ENCODE peak calls at places on chromosomes 11 and 22, in eight cellular contexts. O is upper lobe of left lung, B is heart left ventricle, C is cardiac muscle cell, I is GM13977, Z is fibroblast of lung, H is heart right ventricle, X is neural progenitor cell. P is an unnamed sample.

GRCh38 chr11:19768197-19768596 is 55.6 kb downstream of the NAV2 start:
- DNase-seq in Z (no peak), H (no peak), O (no peak), X (no peak), C (no peak), B (no peak), I (no peak), P (no peak)

GRCh38 chr11:31804439-31805036 is 6.6 kb downstream of the PAX6 start:
- DNase-seq in H (no peak), B (no peak), Z (peak), X (peak), C (no peak), O (peak), I (peak), P (peak)

GRCh38 chr11:86523738-86524602 is 148.4 kb downstream of the ME3 start:
- DNase-seq in I (no peak), X (no peak), O (no peak), H (no peak), B (no peak), C (no peak), Z (peak), P (no peak)

GRCh38 chr11:94803491-94803890 is 35.3 kb downstream of the AMOTL1 start:
- DNase-seq in B (no peak), H (no peak), O (no peak), Z (peak), X (no peak), I (no peak), C (no peak), P (no peak)

GRCh38 chr11:22415481-22415880 is 77.3 kb downstream of the SLC17A6 start:
- DNase-seq in I (no peak), O (no peak), Z (peak), X (no peak), H (no peak), C (no peak), B (no peak), P (no peak)

GRCh38 chr11:12157241-12157661 is 46.9 kb downstream of the MICAL2 start:
- DNase-seq in X (no peak), H (no peak), O (no peak), C (no peak), I (no peak), B (no peak), Z (peak), P (no peak)

GRCh38 chr22:30206964-30207363 is 39.6 kb downstream of the LIF start:
- DNase-seq in O (peak), B (no peak), X (peak), Z (peak), I (peak), C (peak), H (no peak), P (peak)

GRCh38 chr22:17596226-17596625 is 32.3 kb downstream of the ATP6V1E1 start:
- DNase-seq in H (no peak), Z (no peak), X (no peak), B (no peak), I (no peak), O (no peak), C (no peak), P (no peak)

GRCh38 chr22:32823024-32823730 is 21.7 kb downstream of the TIMP3 start:
- DNase-seq in I (peak), H (no peak), B (no peak), X (peak), Z (peak), O (no peak), C (peak), P (peak)

GRCh38 chr11:6932150-6932549 is 5.9 kb downstream of the ZNF215 start:
- DNase-seq in X (no peak), O (no peak), Z (no peak), B (no peak), H (no peak), C (no peak), I (no peak), P (no peak)

GRCh38 chr11:2302280-2302843 is 549 bp downstream of the TSPAN32 start:
- DNase-seq in B (no peak), X (no peak), H (no peak), Z (no peak), I (no peak), C (no peak), O (peak), P (no peak)

GRCh38 chr11:134124660-134125451 is 56.0 kb downstream of the JAM3 start:
- DNase-seq in Z (peak), B (peak), X (peak), O (peak), I (no peak), C (peak), H (peak), P (no peak)

GRCh38 chr11:21965221-21965620 is 227.7 kb upstream of the ANO5 start:
- DNase-seq in O (no peak), B (no peak), C (no peak), I (no peak), X (no peak), Z (no peak), H (no peak), P (no peak)

DNA sequence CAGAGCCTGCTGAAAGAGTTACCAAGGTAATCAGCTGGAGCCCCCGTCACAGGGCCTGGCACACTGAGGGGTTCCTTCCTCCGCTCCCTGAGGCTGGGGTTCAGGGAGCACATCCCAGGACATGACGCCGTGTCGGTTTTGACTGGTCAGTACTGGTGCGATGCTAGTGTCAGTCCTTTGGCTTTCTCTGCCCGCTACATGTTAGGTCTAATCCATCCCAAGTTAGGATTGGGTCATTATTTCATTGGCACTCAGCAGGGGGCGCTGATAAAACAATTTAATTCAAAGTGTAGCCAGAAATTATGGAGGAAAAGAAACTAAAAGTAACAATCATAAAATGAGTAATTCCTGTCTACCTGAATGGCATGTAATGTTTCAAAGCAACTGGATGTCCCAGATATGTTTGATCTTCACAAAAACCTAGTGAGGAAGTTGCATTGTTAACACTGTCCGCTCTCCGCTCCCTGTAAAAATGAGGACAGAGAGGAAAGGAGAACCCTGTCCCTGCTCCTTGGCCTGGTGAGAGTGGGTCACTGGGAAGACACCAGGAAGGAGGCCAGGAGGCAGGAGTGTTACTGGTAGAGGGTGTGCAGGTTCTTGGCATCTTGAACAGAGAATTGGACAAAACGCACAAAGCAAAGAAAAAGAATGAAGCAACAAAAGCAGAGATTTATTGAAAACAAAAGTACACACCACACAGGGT is 27.1 kb downstream of the TSKU start:
- DNase-seq in B (no peak), I (peak), C (no peak), H (peak), O (no peak), X (no peak), Z (no peak), P (peak)
- TF ChIP-seq CTCF in B (peak), I (peak), C (peak), H (peak), O (peak), X (peak), Z (peak), P (peak)

DNA sequence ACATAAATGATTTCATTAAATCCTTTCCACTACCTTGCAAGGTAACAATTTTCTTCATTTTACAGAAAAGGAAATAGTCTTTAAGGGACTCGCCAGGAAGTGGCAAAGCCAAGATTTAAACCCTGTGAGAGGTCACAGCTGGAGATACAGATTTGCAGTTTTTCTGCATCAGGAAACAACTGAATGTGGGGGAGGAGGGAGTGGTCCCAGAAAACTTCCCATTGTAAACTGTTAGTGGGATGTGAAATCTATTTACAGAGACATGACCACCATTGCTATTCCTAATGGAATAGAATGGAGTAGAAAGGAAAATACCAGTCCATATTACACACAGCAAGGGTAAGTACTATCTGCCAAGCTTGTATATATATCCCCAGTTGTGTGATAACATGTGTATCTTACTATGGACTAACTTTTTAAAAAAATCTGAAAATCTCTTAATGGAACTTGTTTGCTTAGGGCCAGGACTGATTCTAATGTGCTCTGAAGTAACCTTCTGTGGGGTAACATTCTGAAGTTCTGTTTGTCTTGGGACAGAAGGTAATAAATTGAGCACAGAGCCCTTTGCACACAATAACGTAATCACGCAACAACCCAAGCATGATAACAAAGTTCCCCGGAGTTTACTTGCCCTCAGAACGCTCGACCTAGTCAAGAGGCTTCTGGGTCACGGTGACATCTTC is 10.9 kb upstream of the TSKU start:
- DNase-seq in X (no peak), Z (no peak), H (no peak), B (no peak), I (no peak), C (no peak), O (no peak), P (no peak)
- TF ChIP-seq CTCF in X (no peak), Z (no peak), H (no peak), B (no peak), I (no peak), C (no peak), O (no peak), P (no peak)

GRCh38 chr11:28528217-28528616 is 420.0 kb downstream of the METTL15 start:
- DNase-seq in I (no peak), O (no peak), Z (no peak), H (no peak), X (no peak), B (no peak), C (no peak), P (no peak)

GRCh38 chr11:28529046-28529445 is 420.9 kb downstream of the METTL15 start:
- DNase-seq in C (peak), X (no peak), O (no peak), I (no peak), B (no peak), Z (peak), H (no peak), P (no peak)

GRCh38 chr11:28525636-28526405 is 417.6 kb downstream of the METTL15 start:
- DNase-seq in C (no peak), I (no peak), Z (no peak), O (peak), X (no peak), B (peak), H (no peak), P (no peak)

GRCh38 chr11:28526406-28526751 is 418.2 kb downstream of the METTL15 start:
- DNase-seq in O (no peak), H (no peak), C (no peak), X (no peak), B (no peak), I (no peak), Z (peak), P (no peak)

DNA sequence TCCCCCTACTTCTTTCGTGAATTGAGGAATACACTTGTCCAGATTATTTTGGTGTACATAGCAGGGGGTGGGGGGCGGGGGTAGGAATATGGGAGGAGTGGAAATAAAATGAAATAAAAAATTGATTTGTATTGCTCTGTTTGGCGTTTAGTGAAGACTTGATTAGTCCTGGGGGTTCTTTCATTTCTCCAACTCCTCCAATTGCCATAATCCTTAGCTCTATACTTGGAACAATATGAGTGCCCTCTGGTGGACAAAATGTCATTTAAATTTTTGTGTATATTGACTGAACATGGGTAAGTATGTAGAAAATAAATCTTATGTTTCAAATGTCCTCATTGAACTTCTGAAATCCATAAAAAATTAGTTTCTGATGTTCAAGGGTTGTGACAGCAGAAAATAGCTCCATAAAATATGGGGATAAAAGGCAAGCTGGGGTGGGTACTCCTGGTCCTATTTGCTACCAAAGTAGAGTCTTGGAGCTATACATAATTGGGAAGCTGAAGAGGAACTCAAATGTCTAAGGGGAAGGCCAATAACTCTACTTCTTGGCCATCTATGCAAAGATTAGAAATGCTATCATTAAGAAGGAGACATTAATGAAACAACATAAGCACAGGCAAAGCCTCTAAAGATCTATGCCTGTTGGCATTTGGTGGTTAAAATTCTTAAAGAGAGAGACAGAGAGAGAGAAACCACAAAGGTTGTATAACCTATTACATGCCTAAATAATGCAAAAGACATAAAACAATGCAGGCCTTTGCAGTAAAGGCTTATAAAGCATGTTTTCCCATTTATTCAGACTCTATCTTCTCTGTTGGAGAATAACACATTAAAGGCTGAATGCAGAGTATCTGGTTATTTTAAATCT is 421.6 kb downstream of the METTL15 start:
- DNase-seq in H (no peak), O (no peak), X (peak), C (peak), I (peak), Z (peak), B (no peak), P (peak)
- TF ChIP-seq CTCF in H (peak), O (peak), X (peak), C (peak), I (peak), Z (peak), B (peak), P (no peak)

GRCh38 chr22:37351268-37351667 is 69.0 kb downstream of the CYTH4 start:
- DNase-seq in X (no peak), H (no peak), Z (no peak), I (no peak), B (no peak), C (no peak), O (no peak), P (no peak)

GRCh38 chr22:37354271-37355069 is 72.2 kb downstream of the CYTH4 start:
- DNase-seq in X (no peak), O (no peak), C (no peak), Z (no peak), H (no peak), B (no peak), I (no peak), P (no peak)

GRCh38 chr22:37355174-37355573 is 72.1 kb downstream of the ELFN2 start:
- DNase-seq in I (no peak), B (no peak), H (no peak), X (no peak), O (peak), Z (no peak), C (no peak), P (no peak)

GRCh38 chr22:37352481-37352880 is 70.2 kb downstream of the CYTH4 start:
- DNase-seq in H (no peak), B (no peak), Z (no peak), I (no peak), O (no peak), X (no peak), C (no peak), P (no peak)

GRCh38 chr22:37353839-37354238 is 71.5 kb downstream of the CYTH4 start:
- DNase-seq in B (no peak), I (no peak), O (no peak), H (no peak), X (no peak), C (no peak), Z (peak), P (no peak)
- TF ChIP-seq CTCF in B (no peak), I (no peak), O (no peak), H (no peak), X (no peak), C (no peak), Z (no peak), P (no peak)

GRCh38 chr22:45640291-45640940 is 31.2 kb upstream of the ATXN10 start:
- DNase-seq in O (no peak), B (no peak), H (no peak), C (no peak), Z (no peak), X (no peak), I (no peak), P (no peak)

GRCh38 chr22:45638197-45638596 is 33.4 kb upstream of the ATXN10 start:
- DNase-seq in I (no peak), O (no peak), X (no peak), Z (no peak), C (no peak), H (no peak), B (no peak), P (no peak)

GRCh38 chr22:45640941-45641621 is 30.6 kb upstream of the ATXN10 start:
- DNase-seq in I (no peak), B (no peak), C (no peak), H (no peak), X (no peak), O (peak), Z (no peak), P (no peak)

GRCh38 chr22:45639747-45640102 is 31.9 kb upstream of the ATXN10 start:
- DNase-seq in Z (no peak), H (no peak), I (no peak), O (no peak), X (no peak), B (no peak), C (no peak), P (no peak)

DNA sequence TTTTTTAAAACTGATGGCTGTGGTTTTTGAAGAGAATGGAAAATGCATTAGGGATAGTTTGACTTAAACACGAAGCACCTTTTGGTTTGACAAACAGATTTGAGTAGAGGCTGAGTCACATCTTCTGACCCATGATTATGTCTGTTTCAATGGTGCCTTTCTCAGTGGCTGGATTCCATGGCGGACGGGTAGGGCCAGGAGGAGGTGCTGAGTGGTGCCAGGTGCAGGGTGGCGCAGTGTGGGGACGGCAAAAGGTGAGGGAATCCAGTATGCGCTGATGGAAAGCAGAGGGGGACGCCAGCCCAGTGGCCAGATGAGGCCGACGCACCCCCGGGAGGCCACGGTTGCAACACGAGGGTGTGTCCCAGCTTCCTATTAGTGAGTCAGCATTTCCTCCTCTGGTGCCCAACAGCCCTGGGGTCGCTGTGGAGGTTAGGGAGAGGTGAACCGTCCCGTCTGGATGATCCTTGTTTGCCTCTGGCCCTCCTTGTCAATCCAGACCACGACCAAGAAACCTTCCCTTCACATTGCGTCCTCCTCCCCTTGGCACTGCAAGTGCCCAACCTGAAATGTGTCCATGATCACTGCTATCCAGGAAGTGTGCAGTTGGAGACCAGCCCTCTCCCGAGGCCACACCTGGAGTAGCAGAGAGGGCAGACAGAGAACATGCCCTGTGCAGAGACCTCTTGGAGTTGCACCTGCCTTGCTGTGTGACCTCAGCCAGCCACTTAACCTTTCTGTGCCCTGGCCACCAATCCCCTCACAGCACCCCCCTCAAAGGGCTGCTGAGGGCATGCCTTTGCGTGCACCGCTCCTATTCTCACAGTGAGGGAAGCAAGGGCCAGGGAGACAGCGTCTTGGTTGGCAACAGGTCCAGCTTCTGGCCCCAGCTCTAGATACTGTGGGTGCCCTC is 32.5 kb upstream of the ATXN10 start:
- DNase-seq in B (no peak), X (no peak), I (no peak), C (no peak), O (no peak), Z (peak), H (no peak), P (no peak)
- TF ChIP-seq CTCF in B (no peak), X (no peak), I (no peak), C (peak), O (peak), Z (no peak), H (no peak), P (no peak)

DNA sequence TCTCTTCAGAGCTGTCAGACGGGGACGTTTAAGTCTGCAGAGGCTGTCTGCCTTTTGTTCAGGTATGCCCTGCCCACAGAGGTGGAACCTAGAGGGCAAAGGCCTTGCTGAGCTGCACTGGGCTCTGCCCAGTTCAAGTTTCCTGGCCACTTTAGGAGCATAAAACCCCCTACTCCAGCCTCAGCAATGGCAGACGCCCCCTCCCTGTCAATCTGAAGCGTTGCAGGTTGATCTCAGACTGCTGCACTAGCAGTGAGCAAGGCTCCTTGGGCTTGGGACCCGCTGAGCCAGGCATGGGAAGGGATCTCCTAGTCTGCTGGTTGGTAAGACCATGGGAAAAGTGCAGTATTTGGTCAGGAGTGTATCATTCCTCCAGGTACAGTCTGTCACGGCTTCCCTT is 66.6 kb upstream of the TP53I11 start:
- DNase-seq in I (no peak), C (peak), O (no peak), X (peak), Z (no peak), B (no peak), H (no peak), P (no peak)
- TF ChIP-seq CTCF in I (no peak), C (peak), O (no peak), X (peak), Z (no peak), B (no peak), H (no peak), P (no peak)

GRCh38 chr22:50482107-50483074 is 1.0 kb downstream of the ADM2 start:
- DNase-seq in O (peak), B (peak), Z (no peak), C (no peak), H (no peak), X (no peak), I (no peak), P (no peak)
- TF ChIP-seq CTCF in O (no peak), B (no peak), Z (no peak), C (no peak), H (no peak), X (no peak), I (no peak), P (no peak)